ENCODE peak calls at places on chromosomes 7 and 10, in seven cellular contexts. I is IMR-90, T is heart left ventricle, H is sigmoid colon, E is adrenal gland, U is stomach, X is H1. Q is an unnamed sample.
A peak's percentile ranks its signal among the peaks of the same experiment; 100 is the strongest.

GRCh38 chr10:91528080-91528479 is 104.8 kb downstream of the PPP1R3C start:
- DNase-seq in I (no peak), T (no peak), H (no peak), E (no peak), U (no peak), X (no peak), Q (no peak)

GRCh38 chr7:1936531-1937251 is 266.6 kb downstream of the ELFN1 start:
- DNase-seq in I (no peak), T (peak; percentile 18), H (no peak), E (no peak), U (no peak), X (no peak), Q (peak; percentile 75)

GRCh38 chr10:110638319-110638718 is 5.8 kb upstream of the RBM20 start:
- DNase-seq in I (no peak), T (no peak), H (no peak), E (no peak), U (no peak), X (no peak), Q (no peak)

GRCh38 chr7:2660359-2661095 is 27.5 kb upstream of the AMZ1 start:
- DNase-seq in I (no peak), T (no peak), H (no peak), E (no peak), U (no peak), X (peak; percentile 71), Q (peak; percentile 63)

GRCh38 chr7:3152714-3153113 is 109.0 kb upstream of the CARD11 start:
- DNase-seq in I (no peak), T (no peak), H (peak; percentile 20), E (no peak), U (no peak), X (no peak), Q (peak; percentile 6)

GRCh38 chr10:76711374-76711997 is 926.1 kb downstream of the KCNMA1 start:
- DNase-seq in I (no peak), T (no peak), H (no peak), E (no peak), U (no peak), X (no peak), Q (no peak)

GRCh38 chr7:129222064-129222463 is 2.8 kb upstream of the AHCYL2 start:
- DNase-seq in I (no peak), T (no peak), H (peak; percentile 14), E (no peak), U (no peak), X (no peak), Q (no peak)

GRCh38 chr7:82188636-82189035 is 254.9 kb downstream of the CACNA2D1 start:
- DNase-seq in I (no peak), T (no peak), H (no peak), E (no peak), U (no peak), X (no peak), Q (no peak)

GRCh38 chr10:4651404-4652037 is 174.5 kb upstream of the AKR1E2 start:
- DNase-seq in I (no peak), T (no peak), H (no peak), E (no peak), U (no peak), X (no peak), Q (no peak)
- H3K4me3 ChIP-seq in I (no peak overlapping the region), T (no peak overlapping the region), H (no peak overlapping the region), E (no peak overlapping the region), U (no peak overlapping the region), X (no peak overlapping the region), Q (no peak overlapping the region)

GRCh38 chr7:98283127-98283886 is 1.8 kb downstream of the BRI3 start:
- DNase-seq in I (peak; percentile 56), T (peak; percentile 64), H (peak; percentile 77), E (peak; percentile 69), U (peak; percentile 49), X (no peak), Q (peak; percentile 85)
- TF ChIP-seq POLR2A in I (no peak), T (no peak), H (peak; percentile 40), E (no peak), U (no peak), X (no peak), Q (no peak)

GRCh38 chr10:124601016-124601415 is 139.4 kb downstream of the LHPP start:
- DNase-seq in I (no peak), T (no peak), H (no peak), E (no peak), U (no peak), X (no peak), Q (peak; percentile 87)
- H3K27ac ChIP-seq in I (no peak overlapping the region), T (no peak overlapping the region), H (no peak overlapping the region), E (no peak overlapping the region), U (no peak overlapping the region), X (no peak overlapping the region), Q (peak overlapping the region; percentile 28)

GRCh38 chr7:7821517-7821916 is 103.1 kb upstream of the RPA3 start:
- DNase-seq in I (no peak), T (no peak), H (no peak), E (no peak), U (no peak), X (no peak), Q (no peak)
- H3K4me3 ChIP-seq in I (no peak overlapping the region), T (no peak overlapping the region), H (no peak overlapping the region), E (no peak overlapping the region), U (no peak overlapping the region), X (no peak overlapping the region), Q (no peak overlapping the region)

DNA sequence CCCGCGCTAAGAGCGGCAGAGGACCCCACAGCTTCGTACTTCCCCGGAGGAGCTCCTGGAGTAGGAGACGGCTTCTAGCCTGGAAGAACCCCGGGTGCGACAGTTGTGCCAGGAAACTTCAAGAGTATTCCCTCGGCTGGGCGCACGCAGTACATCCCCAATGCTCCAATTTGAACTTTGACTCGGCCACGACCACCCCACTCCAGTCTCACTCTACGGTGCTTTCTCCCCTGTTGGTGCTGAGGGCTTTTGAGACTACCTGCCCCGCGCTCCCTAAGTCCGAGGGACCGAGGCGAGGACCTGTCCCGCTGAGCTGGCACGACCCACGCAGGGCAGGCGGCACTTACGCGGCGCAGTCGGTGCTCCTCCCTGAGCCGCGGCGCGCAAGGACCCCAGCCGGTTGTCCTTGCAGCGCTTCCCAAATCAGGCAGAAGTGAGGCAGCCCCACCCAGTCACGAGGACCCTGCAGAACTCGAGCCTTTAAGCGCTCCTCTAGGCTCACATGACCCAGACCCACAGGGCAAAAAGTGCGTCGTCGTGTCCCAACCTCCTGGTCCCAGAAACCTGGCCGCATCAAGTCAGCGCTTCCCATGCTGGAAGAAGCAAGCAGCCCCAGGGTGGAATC is at the start of gene CPVL:
- DNase-seq in I (no peak), T (peak; percentile 76), H (peak; percentile 87), E (peak; percentile 55), U (peak; percentile 28), X (peak; percentile 77), Q (peak; percentile 84)
- TF ChIP-seq POLR2A in I (no peak), T (no peak), H (no peak), E (peak; percentile 33), U (no peak), X (peak; percentile 37), Q (peak; percentile 50)

Q was measured in spleen.